ENCODE peak calls at places on chromosomes 7 and 10, in ten cellular contexts. C, P, O, G, M, K, T, J, E and D are unnamed samples.

GRCh38 chr7:155734445-155734809 is 77.8 kb downstream of the SHH start:
- DNase-seq in G (no peak), M (no peak), P (no peak), T (no peak), K (no peak), C (no peak), J (no peak), E (no peak), O (no peak), D (no peak)

GRCh38 chr10:59829601-59830000 is 76.3 kb upstream of the MRLN start:
- DNase-seq in P (no peak), O (no peak), E (no peak), K (no peak), G (no peak), T (no peak), J (no peak), C (no peak), M (no peak), D (no peak)

GRCh38 chr7:128867842-128868623 is 5.4 kb downstream of the ATP6V1F start:
- DNase-seq in M (no peak), C (no peak), J (no peak), P (no peak), E (no peak), G (no peak), O (no peak), K (no peak), T (no peak), D (no peak)

GRCh38 chr7:2362385-2363088 is 7.9 kb downstream of the EIF3B start:
- DNase-seq in G (no peak), J (no peak), O (no peak), K (no peak), P (no peak), T (no peak), M (no peak), C (no peak), E (no peak), D (no peak)

GRCh38 chr10:3897156-3897555 is 112.1 kb upstream of the KLF6 start:
- DNase-seq in E (no peak), J (no peak), G (no peak), O (peak; percentile 94), C (no peak), T (no peak), K (peak; percentile 60), P (no peak), M (no peak), D (no peak)

GRCh38 chr10:130137077-130137448 is 872 bp downstream of the GLRX3 start:
- DNase-seq in O (peak; percentile 45), G (no peak), K (peak; percentile 47), C (no peak), T (peak; percentile 51), P (peak; percentile 7), M (no peak), J (no peak), E (no peak), D (no peak)

GRCh38 chr10:103316087-103316486 is 34.9 kb downstream of the PCGF6 start:
- DNase-seq in K (no peak), P (no peak), T (no peak), G (no peak), C (no peak), O (no peak), J (no peak), E (no peak), M (no peak), D (no peak)

GRCh38 chr7:26454180-26454579 is 162.5 kb downstream of the SNX10 start:
- DNase-seq in G (no peak), E (no peak), T (no peak), O (peak; percentile 62), P (no peak), J (no peak), K (no peak), M (no peak), C (no peak), D (no peak)

GRCh38 chr7:121273467-121274167 is 55.2 kb upstream of the WNT16 start:
- DNase-seq in E (no peak), P (no peak), K (peak; percentile 27), O (no peak), M (no peak), C (no peak), J (no peak), T (no peak), G (no peak), D (no peak)

GRCh38 chr10:43409385-43410109 is 561 bp upstream of the HNRNPF start:
- DNase-seq in J (peak; percentile 84), G (peak; percentile 59), M (no peak), K (no peak), O (no peak), C (no peak), P (no peak), E (peak; percentile 46), T (no peak), D (peak; percentile 65)

GRCh38 chr10:132705173-132705572 is 80.8 kb downstream of the NKX6-2 start:
- DNase-seq in J (peak; percentile 55), T (no peak), G (no peak), K (no peak), C (peak; percentile 81), M (no peak), P (peak; percentile 90), E (peak; percentile 12), O (no peak), D (peak; percentile 58)

GRCh38 chr10:3272300-3272699 is 99.7 kb upstream of the PITRM1 start:
- DNase-seq in E (no peak), K (no peak), T (peak; percentile 42), M (no peak), J (no peak), O (no peak), G (no peak), P (no peak), C (no peak), D (no peak)

GRCh38 chr7:27394871-27395270 is 152.3 kb downstream of the EVX1 start:
- DNase-seq in O (no peak), E (no peak), G (no peak), J (no peak), C (no peak), P (no peak), K (no peak), M (no peak), T (no peak), D (no peak)

GRCh38 chr10:91424016-91424415 is 13.9 kb downstream of the HECTD2 start:
- DNase-seq in M (no peak), J (no peak), G (no peak), E (no peak), K (no peak), C (no peak), O (no peak), P (no peak), T (no peak), D (no peak)

DNA sequence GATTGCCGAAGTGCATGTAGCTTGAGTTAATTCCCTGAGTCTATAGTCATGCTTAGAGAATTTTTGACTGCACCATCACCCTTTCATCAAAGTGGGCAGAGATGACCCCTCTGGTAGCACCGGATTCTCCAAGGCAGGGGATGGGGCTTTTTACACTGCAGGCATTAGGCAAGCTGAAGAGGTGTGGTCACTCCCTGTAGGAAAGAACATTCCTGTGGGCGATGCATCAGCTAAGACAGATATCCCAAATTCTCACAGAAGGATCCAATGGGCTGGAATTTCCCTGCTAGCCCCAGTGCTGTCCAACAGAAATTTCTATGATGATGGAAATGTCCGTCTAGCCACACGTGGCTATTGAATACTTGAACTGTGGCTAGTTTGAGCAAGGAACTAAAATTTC is 118.2 kb downstream of the ADAM12 start:
- DNase-seq in M (no peak), E (no peak), G (no peak), T (no peak), J (no peak), P (no peak), K (peak; percentile 56), C (no peak), O (peak; percentile 61), D (no peak)
- H3K4me3 ChIP-seq in M (no peak overlapping the region), E (no peak overlapping the region), G (no peak overlapping the region), T (no peak overlapping the region), J (no peak overlapping the region), P (no peak overlapping the region), K (no peak overlapping the region), C (no peak overlapping the region), O (no peak overlapping the region), D (no peak overlapping the region)

DNA sequence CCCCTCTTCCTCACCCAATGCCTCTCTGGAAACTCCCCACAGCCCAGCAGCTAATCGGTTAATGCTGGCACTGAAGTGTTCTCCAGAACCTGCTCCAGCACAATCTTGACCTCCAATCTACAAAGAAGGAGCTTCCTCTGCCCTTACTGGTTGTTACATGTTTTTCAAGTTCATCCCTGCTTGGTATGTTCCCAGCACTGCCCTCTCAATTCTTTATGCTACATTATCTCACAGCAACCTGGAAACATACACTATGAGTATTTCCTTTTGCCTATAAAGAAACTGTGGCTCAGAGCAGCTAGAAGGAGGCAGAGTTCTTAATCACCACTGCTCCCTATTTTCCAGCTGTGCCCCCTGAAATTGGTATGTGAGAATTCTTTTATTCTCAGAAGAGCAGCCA is 84.1 kb upstream of the KMT2E start:
- DNase-seq in E (no peak), K (no peak), J (no peak), G (no peak), C (peak; percentile 36), P (no peak), T (no peak), M (no peak), O (peak; percentile 4), D (no peak)
- TF ChIP-seq CTCF in E (no peak), K (no peak), J (no peak), G (no peak), C (no peak), P (no peak), T (no peak), M (no peak), O (no peak), D (no peak)

GRCh38 chr10:44978213-44978569 is 418 bp downstream of the DEPP1 start:
- DNase-seq in J (no peak), T (no peak), M (no peak), O (no peak), C (no peak), E (no peak), P (no peak), G (no peak), K (no peak), D (peak; percentile 42)
- H3K4me3 ChIP-seq in J (peak overlapping the region; percentile 73), T (no peak overlapping the region), M (peak overlapping the region; percentile 66), O (peak overlapping the region; percentile 62), C (peak overlapping the region; percentile 30), E (peak overlapping the region; percentile 90), P (peak overlapping the region; percentile 50), G (peak overlapping the region; percentile 92), K (peak overlapping the region; percentile 82), D (peak overlapping the region; percentile 83)

GRCh38 chr7:107469836-107470416 is at the start of gene GPR22:
- DNase-seq in E (no peak), P (no peak), J (no peak), O (no peak), C (no peak), T (no peak), M (no peak), G (no peak), K (no peak), D (no peak)

GRCh38 chr7:107472116-107472515 is 2.3 kb downstream of the GPR22 start:
- DNase-seq in G (no peak), M (no peak), P (no peak), J (no peak), O (no peak), T (no peak), C (no peak), K (no peak), E (no peak), D (no peak)

GRCh38 chr7:107468824-107469223 is 1.0 kb upstream of the GPR22 start:
- DNase-seq in P (no peak), J (no peak), G (no peak), E (no peak), O (no peak), C (no peak), T (no peak), M (no peak), K (no peak), D (no peak)

GRCh38 chr7:107473975-107474598 is 4.2 kb downstream of the GPR22 start:
- DNase-seq in G (no peak), E (no peak), T (no peak), C (no peak), M (no peak), P (no peak), O (no peak), J (no peak), K (no peak), D (no peak)

GRCh38 chr7:107471292-107472070 is 1.6 kb downstream of the GPR22 start:
- DNase-seq in G (no peak), P (no peak), C (no peak), E (no peak), M (no peak), J (no peak), T (no peak), O (no peak), K (no peak), D (no peak)
- TF ChIP-seq CTCF in G (no peak), P (no peak), C (no peak), E (peak; percentile 55), M (peak; percentile 6), J (no peak), T (no peak), O (no peak), K (peak; percentile 23), D (no peak)